ENCODE peak calls at places on chromosomes 2 and 18, in nine cellular contexts. D is GM23248, H is Panc1, B is dorsolateral prefrontal cortex, K is SK-N-SH, C is thyroid gland, G is tibial artery, A is MM.1S, L is keratinocyte. F is an unnamed sample.

GRCh38 chr2:160278889-160279196 is 78.8 kb upstream of the ITGB6 start:
- DNase-seq in H (no peak), A (no peak), B (no peak), G (no peak), L (no peak), C (no peak), D (peak), K (peak), F (no peak)

GRCh38 chr2:214808481-214808931 is 977 bp downstream of the BARD1 start:
- DNase-seq in A (no peak), H (no peak), K (no peak), C (no peak), L (no peak), B (no peak), D (peak), G (no peak), F (no peak)

GRCh38 chr18:71242981-71243380 is 954.1 kb downstream of the SOCS6 start:
- DNase-seq in B (no peak), C (no peak), K (no peak), G (no peak), A (no peak), D (no peak), H (no peak), L (no peak), F (no peak)

GRCh38 chr2:99899058-99899855 is 243.1 kb downstream of the AFF3 start:
- DNase-seq in G (no peak), K (no peak), L (no peak), B (no peak), C (no peak), A (no peak), H (no peak), D (no peak), F (no peak)

GRCh38 chr2:207725815-207726578 is 14.6 kb downstream of the CCNYL1 start:
- DNase-seq in C (peak), G (no peak), L (no peak), D (no peak), K (peak), H (no peak), A (peak), B (no peak), F (no peak)

GRCh38 chr18:78859686-78860085 is 119.9 kb upstream of the SALL3 start:
- DNase-seq in C (no peak), L (no peak), H (no peak), G (no peak), A (no peak), K (no peak), B (no peak), D (no peak), F (no peak)

GRCh38 chr2:188937228-188938220 is 36.6 kb upstream of the COL3A1 start:
- DNase-seq in A (no peak), G (no peak), B (no peak), C (no peak), D (peak), L (no peak), H (no peak), K (peak), F (no peak)

GRCh38 chr2:121038831-121039230 is 246.2 kb downstream of the TFCP2L1 start:
- DNase-seq in G (no peak), B (no peak), A (no peak), L (no peak), C (peak), H (no peak), D (peak), K (peak), F (no peak)

GRCh38 chr2:20913460-20913859 is 90.6 kb upstream of the LDAH start:
- DNase-seq in A (no peak), G (no peak), L (no peak), C (no peak), B (no peak), D (no peak), K (no peak), H (no peak), F (no peak)

GRCh38 chr2:133790706-133791105 is 222.4 kb upstream of the NCKAP5 start:
- DNase-seq in D (peak), C (no peak), H (no peak), A (no peak), G (no peak), K (no peak), B (no peak), L (no peak), F (no peak)

GRCh38 chr18:49072524-49072934 is 121.8 kb upstream of the SMAD7 start:
- DNase-seq in G (no peak), H (no peak), B (no peak), C (no peak), A (no peak), L (no peak), D (peak), K (peak), F (no peak)

GRCh38 chr2:156511112-156511511 is 74.9 kb downstream of the GPD2 start:
- DNase-seq in K (no peak), C (no peak), B (no peak), A (no peak), H (no peak), G (no peak), L (no peak), D (no peak), F (no peak)

GRCh38 chr2:109702250-109702985 is 88.3 kb downstream of the SOWAHC start:
- DNase-seq in B (no peak), L (peak), C (no peak), D (peak), G (no peak), A (no peak), H (no peak), K (no peak), F (peak)

GRCh38 chr18:21997207-21998143 is 171.9 kb upstream of the GATA6 start:
- DNase-seq in D (peak), C (peak), G (no peak), H (peak), K (peak), A (peak), L (no peak), B (no peak), F (no peak)

GRCh38 chr2:100614455-100615000 is 51.7 kb downstream of the PDCL3 start:
- DNase-seq in C (no peak), D (no peak), G (no peak), K (no peak), L (no peak), B (no peak), A (no peak), H (no peak), F (no peak)

GRCh38 chr2:143833258-143833657 is 686.7 kb downstream of the ZEB2 start:
- DNase-seq in H (no peak), B (no peak), K (no peak), A (no peak), D (no peak), L (no peak), C (no peak), G (no peak), F (no peak)

GRCh38 chr2:26325851-26326250 is 20.1 kb upstream of the SELENOI start:
- DNase-seq in C (no peak), L (no peak), K (no peak), B (no peak), A (no peak), G (no peak), D (peak), H (no peak), F (no peak)

GRCh38 chr18:56598422-56598821 is 40.0 kb downstream of the TXNL1 start:
- DNase-seq in G (no peak), K (no peak), H (no peak), D (no peak), C (no peak), L (no peak), B (no peak), A (no peak), F (no peak)

GRCh38 chr2:227871375-227871788 is at the start of gene DAW1:
- DNase-seq in A (peak), B (peak), G (no peak), H (no peak), C (peak), D (peak), K (peak), L (no peak), F (no peak)

GRCh38 chr2:230060672-230061293 is 7.9 kb downstream of the SLC16A14 start:
- DNase-seq in H (no peak), C (no peak), A (no peak), L (no peak), D (peak), K (no peak), B (no peak), G (no peak), F (no peak)

GRCh38 chr2:15949126-15949525 is 8.8 kb downstream of the MYCN start:
- DNase-seq in L (no peak), H (no peak), A (no peak), K (no peak), G (no peak), C (no peak), D (no peak), B (no peak), F (no peak)

GRCh38 chr18:79608535-79608934 is 71.1 kb upstream of the CTDP1 start:
- DNase-seq in H (no peak), G (no peak), B (no peak), C (no peak), L (no peak), A (no peak), K (no peak), D (no peak), F (no peak)

GRCh38 chr18:50879302-50880107 is 587 bp downstream of the ME2 start:
- DNase-seq in K (no peak), B (no peak), G (peak), C (peak), H (no peak), A (peak), L (no peak), D (peak), F (no peak)

GRCh38 chr18:50880108-50880465 is 1.2 kb downstream of the ME2 start:
- DNase-seq in K (peak), L (no peak), H (no peak), D (no peak), C (no peak), G (no peak), A (no peak), B (no peak), F (no peak)

GRCh38 chr18:50875966-50876536 is 2.9 kb upstream of the ME2 start:
- DNase-seq in B (no peak), K (no peak), A (no peak), L (no peak), H (no peak), D (no peak), C (no peak), G (no peak), F (no peak)

GRCh38 chr18:50878345-50879301 is at the start of gene ME2:
- DNase-seq in L (peak), B (peak), C (peak), D (peak), K (peak), A (peak), G (peak), H (no peak), F (peak)

GRCh38 chr18:50877545-50878265 is 1.2 kb upstream of the ME2 start:
- DNase-seq in C (no peak), K (no peak), H (no peak), D (no peak), A (no peak), B (no peak), L (no peak), G (no peak), F (no peak)
- H3K27ac ChIP-seq in C (no peak), K (peak), H (peak), D (peak), A (no peak), B (no peak), L (peak), G (peak), F (peak)

DNA sequence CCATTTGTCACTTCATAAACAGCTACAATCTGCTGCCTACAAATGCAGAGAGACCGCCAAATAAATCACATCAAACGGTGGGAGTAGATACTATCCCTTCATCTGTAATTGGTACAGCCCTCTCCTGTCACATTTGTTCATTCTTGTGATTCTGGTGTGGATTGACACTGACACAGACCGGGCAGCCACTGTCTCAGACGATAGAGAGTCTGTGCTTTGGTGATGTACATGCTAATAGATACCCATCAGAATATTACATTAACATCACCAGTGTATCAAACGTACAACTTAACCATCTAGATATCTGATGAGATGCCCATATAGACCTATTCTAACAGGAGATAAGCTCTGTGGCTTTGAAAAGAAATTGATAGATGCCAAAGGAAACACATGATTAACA is 419.7 kb upstream of the ZEB2 start:
- DNase-seq in H (no peak), D (no peak), K (peak), A (no peak), C (no peak), B (no peak), G (no peak), L (no peak), F (no peak)
- H3K27ac ChIP-seq in H (no peak), D (no peak), K (no peak), A (no peak), C (no peak), B (no peak), G (peak), L (no peak), F (no peak)

GRCh38 chr18:37962316-37962966 is 396.8 kb upstream of the CELF4 start:
- DNase-seq in A (no peak), B (no peak), K (no peak), C (no peak), D (no peak), G (no peak), L (no peak), H (no peak), F (no peak)
- H3K27ac ChIP-seq in A (no peak), B (no peak), K (no peak), C (no peak), D (no peak), G (no peak), L (no peak), H (no peak), F (no peak)

GRCh38 chr2:159086874-159087273 is 118.4 kb downstream of the TANC1 start:
- DNase-seq in D (no peak), K (no peak), B (no peak), C (no peak), A (no peak), H (no peak), L (no peak), G (no peak), F (no peak)

GRCh38 chr2:159084395-159085370 is 116.2 kb downstream of the TANC1 start:
- DNase-seq in C (no peak), L (no peak), G (no peak), H (no peak), A (no peak), D (peak), B (no peak), K (no peak), F (no peak)

GRCh38 chr2:159088906-159089305 is 120.5 kb downstream of the TANC1 start:
- DNase-seq in D (no peak), B (no peak), C (no peak), H (no peak), K (peak), A (no peak), L (no peak), G (no peak), F (no peak)

GRCh38 chr2:159083601-159084000 is 115.2 kb downstream of the TANC1 start:
- DNase-seq in C (no peak), B (no peak), K (no peak), D (peak), A (no peak), H (no peak), G (no peak), L (no peak), F (no peak)

GRCh38 chr2:159086332-159086731 is 117.9 kb downstream of the TANC1 start:
- DNase-seq in L (no peak), A (no peak), H (no peak), C (peak), B (no peak), G (peak), D (no peak), K (no peak), F (no peak)
- H3K27ac ChIP-seq in L (no peak), A (no peak), H (no peak), C (no peak), B (no peak), G (no peak), D (no peak), K (no peak), F (no peak)

GRCh38 chr2:191012346-191012745 is 1.6 kb downstream of the STAT1 start:
- DNase-seq in D (no peak), A (no peak), H (no peak), K (no peak), L (no peak), G (no peak), C (no peak), B (no peak), F (no peak)
- H3K27ac ChIP-seq in D (no peak), A (no peak), H (peak), K (no peak), L (no peak), G (no peak), C (no peak), B (no peak), F (no peak)

GRCh38 chr18:34494359-34494696 is 215.8 kb upstream of the DTNA start:
- DNase-seq in L (no peak), A (no peak), B (peak), H (no peak), G (no peak), K (no peak), C (peak), D (no peak), F (no peak)

GRCh38 chr18:34493566-34494358 is 216.3 kb upstream of the DTNA start:
- DNase-seq in K (peak), A (peak), B (peak), D (peak), H (no peak), G (no peak), L (no peak), C (peak), F (no peak)

GRCh38 chr18:34492652-34493051 is 217.4 kb upstream of the DTNA start:
- DNase-seq in H (no peak), A (no peak), G (no peak), K (peak), B (no peak), D (peak), C (no peak), L (no peak), F (no peak)

GRCh38 chr18:34491719-34492118 is 218.4 kb upstream of the DTNA start:
- DNase-seq in B (no peak), D (no peak), L (no peak), A (no peak), C (no peak), K (no peak), G (no peak), H (no peak), F (no peak)

DNA sequence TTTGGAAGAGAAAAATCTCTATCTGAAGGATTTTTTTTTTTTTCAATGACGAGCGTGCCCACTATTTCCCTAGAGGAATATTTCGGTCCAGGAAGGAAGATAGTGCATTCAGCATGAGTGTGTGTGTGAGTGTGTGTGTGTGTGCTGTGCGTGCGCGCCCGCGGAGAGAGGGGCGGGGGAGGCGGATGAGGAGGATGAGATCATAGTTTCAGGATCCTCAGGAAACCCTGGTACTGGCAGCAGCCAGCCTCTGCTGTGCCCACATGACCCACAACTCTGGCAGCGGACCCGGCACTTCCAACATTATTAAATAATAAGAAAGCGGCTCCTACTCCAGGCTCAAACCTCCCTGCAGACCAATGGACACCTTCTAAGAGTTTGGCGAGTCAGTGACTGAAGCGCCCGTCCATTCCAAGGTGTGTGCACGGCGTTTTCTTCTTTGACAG is 217.0 kb upstream of the DTNA start:
- DNase-seq in A (peak), G (peak), K (peak), D (peak), H (no peak), B (peak), C (peak), L (peak), F (peak)
- H3K27ac ChIP-seq in A (peak), G (peak), K (peak), D (no peak), H (no peak), B (no peak), C (peak), L (no peak), F (peak)